ENCODE peak calls at places on chromosomes 12 and 14, in seven cellular contexts. H, N, Q, A, U, E and X are unnamed samples.

GRCh38 chr14:65478596-65478995 is 66.1 kb downstream of the FUT8 start:
- DNase-seq in H (no peak), N (peak; percentile 47), Q (no peak), A (peak; percentile 81), U (peak; percentile 68), E (no peak), X (no peak)

GRCh38 chr12:124191024-124191359 is 103.9 kb upstream of the RFLNA start:
- DNase-seq in H (peak; percentile 67), N (peak; percentile 52), Q (peak; percentile 34), A (no peak), U (no peak), E (no peak), X (peak; percentile 58)

GRCh38 chr14:68651652-68652432 is 141.0 kb downstream of the ZFP36L1 start:
- DNase-seq in H (peak; percentile 38), N (no peak), Q (no peak), A (no peak), U (no peak), E (no peak), X (no peak)

GRCh38 chr12:25387136-25388050 is 136.7 kb upstream of the KRAS start:
- DNase-seq in H (peak; percentile 84), N (peak; percentile 86), Q (peak; percentile 65), A (peak; percentile 61), U (peak; percentile 87), E (peak; percentile 93), X (peak; percentile 93)

GRCh38 chr12:11761869-11762567 is 112.5 kb downstream of the ETV6 start:
- DNase-seq in H (no peak), N (no peak), Q (no peak), A (no peak), U (no peak), E (no peak), X (no peak)

GRCh38 chr12:92064420-92064819 is 81.2 kb downstream of the BTG1 start:
- DNase-seq in H (no peak), N (no peak), Q (no peak), A (no peak), U (peak; percentile 65), E (no peak), X (no peak)

GRCh38 chr12:1533205-1533601 is 61.2 kb downstream of the FBXL14 start:
- DNase-seq in H (no peak), N (peak; percentile 62), Q (no peak), A (no peak), U (no peak), E (peak; percentile 44), X (peak; percentile 35)

GRCh38 chr12:124956571-124956970 is 32.4 kb downstream of the DHX37 start:
- DNase-seq in H (no peak), N (no peak), Q (no peak), A (no peak), U (no peak), E (no peak), X (no peak)

GRCh38 chr12:95218852-95219171 is 1.2 kb downstream of the VEZT start:
- DNase-seq in H (peak; percentile 50), N (peak; percentile 20), Q (no peak), A (no peak), U (peak; percentile 51), E (peak; percentile 59), X (peak; percentile 56)

GRCh38 chr12:57093412-57094193 is 4.7 kb downstream of the NAB2 start:
- DNase-seq in H (no peak), N (peak; percentile 89), Q (peak; percentile 60), A (no peak), U (no peak), E (peak; percentile 64), X (peak; percentile 72)

GRCh38 chr12:12278899-12279298 is 12.1 kb upstream of the LRP6 start:
- DNase-seq in H (no peak), N (peak; percentile 35), Q (no peak), A (no peak), U (no peak), E (no peak), X (no peak)

GRCh38 chr12:31362115-31362758 is 36.3 kb upstream of the SINHCAF start:
- DNase-seq in H (peak; percentile 56), N (no peak), Q (peak; percentile 23), A (no peak), U (peak; percentile 18), E (peak; percentile 97), X (peak; percentile 97)

GRCh38 chr12:43852744-43853143 is 16.9 kb downstream of the TMEM117 start:
- DNase-seq in H (no peak), N (no peak), Q (no peak), A (no peak), U (no peak), E (no peak), X (no peak)

GRCh38 chr14:54722791-54723432 is 156.0 kb downstream of the SAMD4A start:
- DNase-seq in H (peak; percentile 69), N (peak; percentile 26), Q (peak; percentile 37), A (no peak), U (peak; percentile 3), E (peak; percentile 69), X (peak; percentile 67)

GRCh38 chr12:5969156-5969973 is 24.3 kb upstream of the ANO2 start:
- DNase-seq in H (no peak), N (no peak), Q (no peak), A (no peak), U (no peak), E (no peak), X (no peak)

GRCh38 chr14:22483863-22484593 is 105.0 kb downstream of the DAD1 start:
- DNase-seq in H (no peak), N (no peak), Q (no peak), A (no peak), U (no peak), E (no peak), X (no peak)

GRCh38 chr14:90820958-90821357 is 4.7 kb upstream of the TTC7B start:
- DNase-seq in H (peak; percentile 71), N (peak; percentile 55), Q (no peak), A (peak; percentile 56), U (no peak), E (peak; percentile 44), X (no peak)